ENCODE peak calls at places on chromosomes 11 and 22, in eight cellular contexts. D is AG04450, Q is right lobe of liver, W is A549, J is ovary, S is psoas muscle, V is fibroblast of pulmonary artery, R is tibial artery. F is an unnamed sample.

GRCh38 chr11:2991477-2992233 is 474 bp downstream of the NAP1L4 start:
- DNase-seq in W (peak), R (no peak), D (no peak), Q (no peak), S (no peak), V (peak), J (no peak), F (peak)

GRCh38 chr11:79062814-79063762 is 377.7 kb downstream of the TENM4 start:
- DNase-seq in Q (no peak), S (no peak), J (no peak), W (peak), D (no peak), V (peak), R (no peak), F (peak)

GRCh38 chr11:15562230-15562629 is 447.5 kb downstream of the INSC start:
- DNase-seq in V (no peak), Q (no peak), S (no peak), R (no peak), J (no peak), W (no peak), D (no peak), F (no peak)

GRCh38 chr22:31088233-31088986 is 7.3 kb downstream of the SMTN start:
- DNase-seq in S (no peak), D (no peak), J (peak), W (no peak), Q (no peak), V (no peak), R (peak), F (no peak)

GRCh38 chr11:13355191-13355590 is 77.6 kb downstream of the BMAL1 start:
- DNase-seq in R (no peak), J (no peak), W (no peak), V (no peak), S (no peak), D (no peak), Q (no peak), F (no peak)

GRCh38 chr22:39325392-39325932 is 6.0 kb upstream of the RPL3 start:
- DNase-seq in D (no peak), V (no peak), R (no peak), Q (no peak), W (no peak), J (no peak), S (no peak), F (no peak)

GRCh38 chr22:19590696-19591095 is 66.5 kb upstream of the CLDN5 start:
- DNase-seq in R (no peak), J (no peak), V (no peak), D (no peak), W (no peak), S (no peak), Q (no peak), F (no peak)

GRCh38 chr11:118658372-118659313 is 20.8 kb downstream of the TREH start:
- DNase-seq in D (no peak), W (no peak), R (peak), Q (no peak), V (no peak), S (no peak), J (peak), F (no peak)

GRCh38 chr11:86477495-86478155 is 102.9 kb downstream of the CCDC81 start:
- DNase-seq in D (no peak), V (peak), R (no peak), Q (no peak), W (no peak), S (no peak), J (no peak), F (no peak)

GRCh38 chr11:11937957-11938356 is 70.5 kb downstream of the DKK3 start:
- DNase-seq in W (peak), R (no peak), Q (no peak), S (no peak), D (no peak), J (no peak), V (no peak), F (no peak)

GRCh38 chr11:65478411-65479183 is 20.2 kb upstream of the MALAT1 start:
- DNase-seq in V (peak), D (no peak), J (peak), Q (peak), W (no peak), S (peak), R (peak), F (no peak)

GRCh38 chr11:69385832-69386415 is 92.0 kb downstream of the MYEOV start:
- DNase-seq in J (peak), S (no peak), V (no peak), D (no peak), R (peak), Q (no peak), W (no peak), F (no peak)

DNA sequence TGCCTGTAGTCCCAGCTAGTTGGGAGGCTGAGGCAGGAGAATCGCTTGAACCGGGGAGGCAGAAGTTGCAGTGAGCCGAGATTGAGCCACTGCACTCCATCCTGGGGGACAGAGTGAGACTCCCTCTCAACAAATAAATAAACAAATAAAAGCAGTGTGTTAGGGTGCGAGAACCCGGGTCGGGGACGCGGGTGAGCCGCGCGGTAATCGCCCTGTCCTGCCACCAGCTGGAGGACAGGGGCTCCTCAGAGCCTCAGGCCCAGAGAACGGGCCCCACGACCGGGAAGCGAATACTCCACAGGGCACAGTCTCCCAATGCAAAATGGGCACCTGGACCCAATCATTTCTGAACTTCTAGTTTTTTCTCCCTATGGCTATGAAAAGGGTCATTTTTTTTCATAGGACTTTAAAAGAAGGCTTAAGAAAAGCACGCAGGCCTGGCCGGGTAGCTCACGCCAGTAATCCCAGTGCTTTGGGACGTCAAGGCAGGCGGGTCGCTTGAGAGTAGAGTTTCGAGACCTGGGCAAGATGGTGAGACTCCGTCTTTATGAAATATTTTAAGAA is 744 bp upstream of the MCM5 start:
- DNase-seq in V (no peak), Q (no peak), W (no peak), D (no peak), S (no peak), J (peak), R (no peak), F (peak)
- TF ChIP-seq CTCF in V (no peak), Q (no peak), W (no peak), D (no peak), S (no peak), J (no peak), R (no peak), F (no peak)

GRCh38 chr22:46390652-46391301 is 55.3 kb downstream of the TRMU start:
- DNase-seq in J (peak), D (peak), Q (peak), W (no peak), V (peak), S (peak), R (peak), F (no peak)
- TF ChIP-seq CTCF in J (peak), D (peak), Q (peak), W (no peak), V (peak), S (peak), R (peak), F (no peak)

GRCh38 chr22:17103351-17103750 is 17.8 kb downstream of the TMEM121B start:
- DNase-seq in W (no peak), R (no peak), D (no peak), V (no peak), J (no peak), S (no peak), Q (no peak), F (no peak)

GRCh38 chr22:17102297-17102667 is 17.5 kb downstream of the IL17RA start:
- DNase-seq in Q (no peak), W (no peak), S (no peak), J (no peak), D (no peak), V (peak), R (peak), F (no peak)

GRCh38 chr22:17098379-17098819 is 13.6 kb downstream of the IL17RA start:
- DNase-seq in S (no peak), J (no peak), R (peak), D (no peak), W (no peak), V (peak), Q (no peak), F (no peak)

GRCh38 chr22:17101475-17102296 is 16.9 kb downstream of the IL17RA start:
- DNase-seq in D (no peak), Q (no peak), S (no peak), J (no peak), V (no peak), R (peak), W (no peak), F (no peak)

GRCh38 chr22:17100621-17101020 is 15.8 kb downstream of the IL17RA start:
- DNase-seq in V (no peak), S (no peak), Q (no peak), W (no peak), R (peak), J (no peak), D (no peak), F (no peak)
- TF ChIP-seq CTCF in V (no peak), S (no peak), Q (no peak), W (no peak), R (no peak), J (no peak), D (no peak), F (no peak)

GRCh38 chr11:34855754-34856095 is 60.5 kb downstream of the APIP start:
- DNase-seq in Q (no peak), W (peak), D (no peak), J (no peak), V (no peak), S (no peak), R (no peak), F (no peak)
- TF ChIP-seq CTCF in Q (no peak), W (no peak), D (no peak), J (no peak), V (no peak), S (no peak), R (no peak), F (no peak)

GRCh38 chr11:29530961-29531360 is 485.9 kb downstream of the KCNA4 start:
- DNase-seq in R (no peak), J (no peak), D (no peak), S (no peak), W (no peak), Q (no peak), V (no peak), F (no peak)

GRCh38 chr11:29527391-29527936 is 489.4 kb downstream of the KCNA4 start:
- DNase-seq in V (peak), J (no peak), Q (no peak), S (no peak), W (peak), R (no peak), D (peak), F (peak)
- TF ChIP-seq CTCF in V (peak), J (no peak), Q (peak), S (no peak), W (peak), R (no peak), D (peak), F (peak)

DNA sequence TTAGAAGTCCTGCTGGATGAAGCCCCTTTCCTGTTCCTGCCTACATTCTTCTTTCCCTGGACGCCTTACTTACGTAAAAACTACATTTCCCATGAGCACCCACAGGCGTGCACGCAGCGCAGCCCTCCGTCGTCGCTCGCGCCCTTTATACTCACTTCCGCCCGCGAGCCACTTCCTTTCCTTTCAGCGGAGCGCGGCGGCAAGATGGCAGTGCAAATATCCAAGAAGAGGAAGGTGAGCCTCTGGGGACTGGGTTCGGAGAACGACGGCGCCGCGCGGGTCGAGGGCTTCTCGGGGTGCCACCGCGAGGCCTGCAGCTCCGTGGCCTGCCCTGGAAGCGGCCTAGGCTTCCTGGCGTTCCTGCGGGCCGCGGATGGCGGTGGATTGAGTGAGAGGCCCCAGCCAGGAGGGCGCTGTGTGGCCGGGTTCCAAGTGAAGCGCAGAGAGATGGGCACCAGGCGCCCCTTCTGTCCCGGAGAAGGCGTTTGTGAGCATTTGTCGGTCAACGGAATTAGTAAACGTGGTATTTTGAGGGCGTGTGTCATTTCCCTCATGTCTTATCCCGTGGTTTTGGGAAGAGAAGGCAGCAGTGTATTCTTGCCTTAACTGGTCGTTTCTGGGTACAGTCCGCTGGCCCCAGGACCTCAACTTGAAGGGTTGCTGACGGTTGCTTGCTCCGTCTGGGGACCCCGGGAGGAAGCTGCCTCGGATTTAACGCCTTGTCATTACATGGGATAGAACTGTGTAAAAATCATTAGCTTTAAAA is at the start of gene RPS3:
- DNase-seq in S (peak), D (peak), Q (peak), W (peak), J (peak), V (peak), R (peak), F (peak)
- TF ChIP-seq CTCF in S (peak), D (no peak), Q (no peak), W (peak), J (no peak), V (no peak), R (no peak), F (no peak)

GRCh38 chr11:103633037-103633788 is 403.2 kb upstream of the DDI1 start:
- DNase-seq in V (peak), J (no peak), Q (no peak), W (no peak), R (no peak), D (no peak), S (no peak), F (no peak)
- TF ChIP-seq CTCF in V (peak), J (no peak), Q (no peak), W (no peak), R (no peak), D (peak), S (no peak), F (no peak)

DNA sequence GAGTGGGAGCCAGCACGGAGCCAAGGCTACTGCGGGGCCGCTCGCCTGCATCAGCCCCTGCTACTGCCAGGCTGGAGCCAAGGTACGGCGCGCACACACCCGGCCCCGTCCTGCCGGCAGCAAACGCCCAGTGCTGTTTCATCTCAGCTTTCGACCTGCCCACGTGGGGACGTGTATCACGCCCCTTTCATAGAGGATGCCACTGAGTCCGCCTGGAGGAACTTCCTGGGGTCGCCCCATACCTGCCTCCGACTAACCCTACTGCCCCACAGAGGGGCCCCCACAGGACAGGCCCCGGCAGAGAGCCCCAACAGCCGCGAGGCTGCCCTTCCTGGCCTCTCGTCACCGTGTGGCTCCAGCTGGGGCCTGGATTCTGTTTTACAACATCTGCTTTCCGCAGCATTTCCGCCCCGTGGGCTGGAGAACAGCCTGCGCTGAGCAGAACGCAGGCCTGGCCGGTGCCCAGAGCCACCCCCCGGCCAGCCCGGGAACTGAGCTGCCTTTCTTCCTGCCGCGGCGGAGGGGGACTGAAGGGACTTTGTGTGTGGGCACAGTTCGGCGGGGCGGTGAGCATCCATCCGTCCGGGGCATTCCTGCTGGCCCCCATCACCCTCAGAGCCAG is 22.9 kb upstream of the ARHGAP8 start:
- DNase-seq in S (peak), V (peak), R (no peak), W (no peak), D (no peak), Q (peak), J (peak), F (no peak)
- TF ChIP-seq CTCF in S (peak), V (peak), R (no peak), W (no peak), D (peak), Q (no peak), J (peak), F (no peak)

GRCh38 chr11:100932474-100933100 is 197.0 kb downstream of the PGR start:
- DNase-seq in Q (no peak), S (no peak), W (peak), J (no peak), V (peak), D (no peak), R (no peak), F (peak)
- TF ChIP-seq CTCF in Q (peak), S (peak), W (peak), J (no peak), V (peak), D (peak), R (peak), F (peak)

F was measured in MCF 10A.